ENCODE peak calls at places on chromosomes 1 and 21, in six cellular contexts. V, G, Y, H, P and I are unnamed samples. For H3K4me1, the result is how much of the 10 kb centered on the place peaks cover.

GRCh38 chr1:36523850-36524249 is 41.1 kb upstream of the CSF3R start:
- DNase-seq in V (no peak), G (no peak), Y (no peak), H (no peak), P (no peak), I (no peak)

GRCh38 chr1:109193653-109194590 is 19.8 kb upstream of the SARS1 start:
- DNase-seq in V (peak), G (peak), Y (no peak), H (peak), P (peak), I (peak)

GRCh38 chr21:45123440-45123839 is 49.1 kb downstream of the ADARB1 start:
- DNase-seq in V (no peak), G (no peak), Y (no peak), H (no peak), P (no peak), I (no peak)

GRCh38 chr21:36929622-36930021 is 36.8 kb downstream of the HLCS start:
- DNase-seq in V (no peak), G (no peak), Y (peak), H (peak), P (no peak), I (no peak)

GRCh38 chr1:227944066-227944930 is 3.4 kb downstream of the WNT9A start:
- DNase-seq in V (peak), G (peak), Y (no peak), H (no peak), P (no peak), I (peak)

GRCh38 chr1:31627930-31628421 is 10.5 kb downstream of the HCRTR1 start:
- DNase-seq in V (no peak), G (peak), Y (peak), H (no peak), P (no peak), I (no peak)

GRCh38 chr1:37890378-37891014 is 31.1 kb upstream of the MTF1 start:
- DNase-seq in V (peak), G (no peak), Y (no peak), H (peak), P (peak), I (peak)

GRCh38 chr1:159012495-159012894 is 2.8 kb downstream of the IFI16 start:
- DNase-seq in V (peak), G (no peak), Y (no peak), H (peak), P (no peak), I (no peak)

GRCh38 chr1:44547837-44548236 is 126.4 kb downstream of the TMEM53 start:
- DNase-seq in V (no peak), G (no peak), Y (no peak), H (no peak), P (no peak), I (no peak)

GRCh38 chr1:68202239-68202832 is 30.0 kb downstream of the WLS start:
- DNase-seq in V (peak), G (no peak), Y (no peak), H (no peak), P (no peak), I (no peak)

GRCh38 chr1:37303884-37304574 is 170.4 kb upstream of the ZC3H12A start:
- DNase-seq in V (no peak), G (no peak), Y (no peak), H (no peak), P (no peak), I (no peak)

GRCh38 chr21:17793675-17794123 is 25.5 kb downstream of the C21orf91 start:
- DNase-seq in V (peak), G (no peak), Y (no peak), H (no peak), P (no peak), I (no peak)

GRCh38 chr1:209787551-209787950 is 3.2 kb upstream of the C1orf74 start:
- DNase-seq in V (no peak), G (no peak), Y (no peak), H (no peak), P (no peak), I (peak)

GRCh38 chr1:153932593-153933131 is 9.9 kb upstream of the GATAD2B start:
- DNase-seq in V (no peak), G (no peak), Y (peak), H (no peak), P (no peak), I (no peak)

GRCh38 chr1:153933955-153934354 is 11.2 kb upstream of the GATAD2B start:
- DNase-seq in V (no peak), G (no peak), Y (peak), H (no peak), P (no peak), I (no peak)

GRCh38 chr1:153929981-153930948 is 7.5 kb upstream of the GATAD2B start:
- DNase-seq in V (no peak), G (no peak), Y (no peak), H (no peak), P (peak), I (no peak)

GRCh38 chr1:153933420-153933819 is 10.6 kb upstream of the GATAD2B start:
- DNase-seq in V (no peak), G (no peak), Y (peak), H (no peak), P (no peak), I (no peak)

GRCh38 chr1:153932071-153932592 is 9.4 kb upstream of the GATAD2B start:
- DNase-seq in V (no peak), G (no peak), Y (no peak), H (no peak), P (no peak), I (no peak)
- H3K4me1 ChIP-seq in V (under half), G (under half), Y (under half), H (under half), P (under half), I (under half)

DNA sequence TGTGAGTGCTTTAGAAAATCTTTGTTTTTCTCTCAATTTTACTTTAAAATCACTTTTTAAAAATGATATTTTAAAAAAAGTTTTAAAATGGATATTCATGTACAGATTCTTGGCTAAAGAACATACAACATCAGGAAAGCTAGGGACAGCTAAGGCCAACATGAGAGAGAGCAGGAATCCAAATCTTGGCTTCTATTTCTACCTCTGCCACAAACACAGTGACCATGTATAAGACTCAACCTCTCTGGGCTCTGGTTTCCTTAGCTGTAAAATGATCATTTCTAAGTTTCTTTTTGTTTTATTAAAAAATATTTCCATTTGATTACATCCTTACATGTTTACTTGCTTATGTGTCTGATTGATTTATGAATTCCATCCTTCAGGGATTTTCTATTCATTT is 1.2 kb downstream of the VCAM1 start:
- DNase-seq in V (no peak), G (no peak), Y (no peak), H (no peak), P (no peak), I (no peak)
- H3K4me3 ChIP-seq in V (no peak), G (peak), Y (peak), H (no peak), P (no peak), I (peak)

GRCh38 chr1:202223110-202223834 is 29.7 kb downstream of the LGR6 start:
- DNase-seq in V (no peak), G (no peak), Y (no peak), H (no peak), P (no peak), I (no peak)

GRCh38 chr1:202221911-202222909 is 28.6 kb downstream of the LGR6 start:
- DNase-seq in V (no peak), G (no peak), Y (no peak), H (no peak), P (no peak), I (peak)

GRCh38 chr1:202227273-202227672 is 33.7 kb downstream of the LGR6 start:
- DNase-seq in V (no peak), G (no peak), Y (no peak), H (no peak), P (no peak), I (no peak)

GRCh38 chr1:202225131-202225530 is 31.5 kb downstream of the LGR6 start:
- DNase-seq in V (no peak), G (no peak), Y (no peak), H (no peak), P (no peak), I (no peak)

DNA sequence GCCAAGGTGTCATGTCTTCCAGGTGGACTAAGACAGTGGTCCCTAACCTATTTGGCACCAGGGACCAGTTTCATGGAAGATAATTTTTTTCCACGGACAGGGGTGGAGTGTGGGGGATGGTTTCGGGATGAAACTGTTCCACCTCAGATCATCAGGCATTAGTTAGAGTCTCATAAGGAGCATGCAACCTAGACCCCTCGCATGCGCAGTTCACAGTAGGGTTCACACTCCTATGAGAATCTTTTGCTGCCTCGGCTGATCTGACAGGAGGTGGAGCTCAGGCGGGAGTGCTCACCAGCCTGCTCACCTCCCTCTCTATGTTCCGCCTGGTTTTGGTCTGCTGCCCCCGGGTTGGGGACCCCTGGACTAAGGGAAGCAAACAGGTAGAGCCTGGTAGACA is 30.9 kb downstream of the LGR6 start:
- DNase-seq in V (no peak), G (no peak), Y (no peak), H (no peak), P (no peak), I (no peak)
- H3K4me1 ChIP-seq in V (under half), G (under half), Y (under half), H (under half), P (under half), I (under half)

DNA sequence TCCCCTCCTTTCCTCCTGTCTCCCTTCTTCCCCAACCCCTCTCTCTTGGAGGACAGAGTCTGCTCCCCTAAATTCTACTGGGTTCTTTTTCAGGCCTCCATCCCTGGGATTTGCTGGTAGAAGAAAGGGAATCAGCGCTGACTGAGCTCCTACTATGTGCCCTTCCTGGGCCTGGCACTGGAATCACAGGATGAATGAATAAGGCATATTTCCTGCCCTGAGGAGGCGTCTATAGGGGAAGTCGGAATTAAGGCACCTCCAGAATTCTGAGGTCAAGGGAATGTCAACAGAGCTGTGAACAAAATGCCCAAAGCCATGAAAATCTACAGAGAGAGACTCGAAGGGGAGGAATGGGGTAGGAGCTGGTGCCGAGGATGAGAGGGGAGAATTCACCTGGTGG is 17.4 kb upstream of the BTG2 start:
- DNase-seq in V (no peak), G (no peak), Y (no peak), H (no peak), P (no peak), I (no peak)
- H3K4me3 ChIP-seq in V (no peak), G (no peak), Y (no peak), H (no peak), P (no peak), I (no peak)

GRCh38 chr21:38807987-38808386 is 2.3 kb downstream of the ETS2 start:
- DNase-seq in V (peak), G (no peak), Y (no peak), H (peak), P (no peak), I (no peak)

GRCh38 chr21:38807481-38807880 is 1.8 kb downstream of the ETS2 start:
- DNase-seq in V (peak), G (no peak), Y (no peak), H (peak), P (no peak), I (no peak)

GRCh38 chr21:38810034-38810825 is 4.5 kb downstream of the ETS2 start:
- DNase-seq in V (no peak), G (no peak), Y (no peak), H (no peak), P (no peak), I (no peak)

GRCh38 chr21:38810826-38811164 is 5.1 kb downstream of the ETS2 start:
- DNase-seq in V (peak), G (no peak), Y (no peak), H (no peak), P (no peak), I (no peak)

DNA sequence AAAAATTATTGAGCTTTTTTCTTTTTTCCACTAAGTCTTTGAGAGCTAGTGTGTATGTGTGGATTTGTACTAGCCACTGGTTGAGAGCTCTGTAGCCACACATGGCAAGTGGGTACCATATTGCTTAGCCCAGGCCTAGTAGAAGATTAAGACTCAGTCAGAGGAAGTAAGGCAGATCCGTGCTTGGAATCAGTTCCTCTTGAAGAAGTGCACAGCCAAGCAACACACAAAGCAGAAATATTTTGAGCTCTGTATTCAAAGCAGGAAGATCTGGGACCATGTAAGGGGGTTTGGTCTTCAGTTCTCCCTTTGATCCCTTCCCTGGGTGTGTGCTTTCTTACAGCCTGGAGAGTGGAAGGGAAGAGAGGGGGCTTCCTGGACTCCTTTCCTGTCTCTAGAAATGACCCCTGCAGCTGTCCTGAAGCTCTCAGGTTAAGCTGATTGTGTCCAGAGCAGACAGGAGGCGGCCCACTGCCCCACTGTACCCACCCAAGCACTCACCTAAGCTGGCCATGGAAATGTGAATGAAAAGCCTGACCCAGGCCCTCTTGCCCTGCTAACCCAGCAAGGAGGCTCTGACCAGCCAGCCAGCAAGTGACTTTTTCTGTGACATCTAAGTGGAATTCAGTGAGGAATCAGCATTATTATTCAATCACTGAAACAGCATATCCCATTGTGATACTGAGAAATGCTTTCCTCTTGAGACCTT is 3.6 kb downstream of the ETS2 start:
- DNase-seq in V (no peak), G (no peak), Y (no peak), H (no peak), P (no peak), I (no peak)
- H3K4me1 ChIP-seq in V (under half), G (half or more), Y (under half), H (under half), P (half or more), I (under half)

GRCh38 chr1:220681220-220681847 is 8.8 kb upstream of the C1orf115 start:
- DNase-seq in V (peak), G (no peak), Y (no peak), H (no peak), P (no peak), I (no peak)
- H3K4me3 ChIP-seq in V (peak), G (peak), Y (no peak), H (no peak), P (no peak), I (no peak)

GRCh38 chr1:3907621-3908165 is 7.6 kb upstream of the C1orf174 start:
- DNase-seq in V (no peak), G (peak), Y (no peak), H (no peak), P (no peak), I (no peak)
- H3K4me1 ChIP-seq in V (under half), G (under half), Y (under half), H (under half), P (under half), I (under half)

DNA sequence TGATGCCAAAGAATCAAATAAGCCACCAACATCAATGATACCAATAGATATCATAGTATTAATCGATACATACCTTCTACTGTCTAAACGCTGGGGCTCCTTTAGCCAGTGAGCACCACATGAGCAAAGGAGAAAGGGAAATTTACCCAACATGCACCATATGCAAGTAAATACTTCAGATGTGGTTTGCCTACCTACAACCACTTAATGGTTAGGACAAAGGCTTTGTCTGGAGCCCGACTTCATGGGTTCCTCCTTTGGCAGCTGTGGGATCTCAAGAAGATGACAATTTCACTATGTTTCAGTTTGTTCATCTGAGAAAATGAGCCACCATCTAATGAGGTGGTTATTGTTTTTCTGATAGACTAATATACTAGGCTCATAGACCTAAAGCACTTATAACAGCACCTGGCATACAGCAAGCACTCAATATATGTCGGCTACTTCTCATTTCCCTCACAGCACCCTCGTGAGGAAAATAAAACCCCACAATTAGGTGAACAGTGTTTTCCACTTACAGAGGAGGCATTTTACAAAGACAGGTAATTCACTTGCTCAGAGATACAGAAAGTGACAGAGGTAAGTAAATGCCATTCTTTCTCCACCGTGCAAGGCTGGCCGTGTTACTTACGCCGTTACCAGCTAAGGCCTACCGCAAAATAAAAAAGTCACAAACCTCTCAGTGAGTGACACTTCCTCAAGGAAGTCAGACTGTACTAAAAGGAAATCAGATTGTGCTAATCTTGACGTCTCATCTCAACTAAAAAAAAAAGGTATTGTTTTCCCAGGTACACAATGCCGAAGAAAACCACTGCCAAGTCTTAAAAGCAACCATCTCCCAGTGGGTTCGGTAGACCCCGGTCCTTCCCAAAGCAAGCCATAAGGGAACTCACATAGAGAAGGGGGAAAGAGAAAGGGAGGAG is 1.6 kb downstream of the TTC13 start:
- DNase-seq in V (no peak), G (no peak), Y (no peak), H (no peak), P (no peak), I (no peak)
- H3K4me3 ChIP-seq in V (no peak), G (peak), Y (peak), H (peak), P (peak), I (no peak)